ENCODE peak calls at places on chromosome X, in four cellular contexts. V is H1, G is trophoblast cell, O is mesendoderm. A is an unnamed sample. For H3K79me2, the result is how much of the 10 kb centered on the place peaks cover.

GRCh38 chrX:40260123-40260751 is 162.5 kb upstream of the BCOR start:
- DNase-seq in O (peak), G (no peak), V (no peak), A (no peak)

GRCh38 chrX:68832101-68832416 is 3.2 kb downstream of the EFNB1 start:
- DNase-seq in G (peak), O (peak), V (no peak), A (peak)

GRCh38 chrX:107675823-107676555 is 47.7 kb downstream of the PRPS1 start:
- DNase-seq in V (no peak), G (no peak), O (no peak), A (no peak)

GRCh38 chrX:27878862-27879261 is 71.1 kb downstream of the MAGEB10 start:
- DNase-seq in V (no peak), O (no peak), G (no peak), A (no peak)

GRCh38 chrX:48897157-48897620 is 379 bp downstream of the TIMM17B start:
- DNase-seq in V (no peak), O (peak), G (peak), A (peak)

GRCh38 chrX:102535958-102536357 is 19.4 kb upstream of the TMSB15A start:
- DNase-seq in V (no peak), O (no peak), G (no peak), A (no peak)

GRCh38 chrX:150324035-150324728 is 38.9 kb upstream of the MAMLD1 start:
- DNase-seq in V (no peak), O (peak), G (peak), A (no peak)

GRCh38 chrX:17580529-17581155 is 156.7 kb upstream of the SCML1 start:
- DNase-seq in V (no peak), O (peak), G (no peak), A (no peak)

GRCh38 chrX:153494541-153495361 is at the start of gene BGN:
- DNase-seq in V (no peak), G (peak), O (peak), A (peak)

GRCh38 chrX:119802546-119802945 is 11.1 kb upstream of the RPL39 start:
- DNase-seq in V (no peak), O (no peak), G (peak), A (no peak)

GRCh38 chrX:30310429-30311206 is 1.4 kb upstream of the NR0B1 start:
- DNase-seq in O (no peak), V (no peak), G (no peak), A (no peak)

GRCh38 chrX:120207009-120207610 is 43.5 kb upstream of the ZBTB33 start:
- DNase-seq in V (no peak), G (no peak), O (no peak), A (no peak)

GRCh38 chrX:54978448-54978847 is 15.5 kb downstream of the PFKFB1 start:
- DNase-seq in O (no peak), V (no peak), G (no peak), A (no peak)

GRCh38 chrX:70444326-70445196 is at the start of gene DLG3:
- DNase-seq in V (no peak), O (peak), G (no peak), A (peak)

GRCh38 chrX:94743478-94743877 is 1069.5 kb downstream of the FAM133A start:
- DNase-seq in V (no peak), O (no peak), G (no peak), A (no peak)

GRCh38 chrX:73913580-73913979 is 350.6 kb downstream of the CHIC1 start:
- DNase-seq in O (no peak), G (no peak), V (no peak), A (no peak)

GRCh38 chrX:11470231-11470630 is 177.0 kb downstream of the AMELX start:
- DNase-seq in V (no peak), O (no peak), G (no peak), A (no peak)

DNA sequence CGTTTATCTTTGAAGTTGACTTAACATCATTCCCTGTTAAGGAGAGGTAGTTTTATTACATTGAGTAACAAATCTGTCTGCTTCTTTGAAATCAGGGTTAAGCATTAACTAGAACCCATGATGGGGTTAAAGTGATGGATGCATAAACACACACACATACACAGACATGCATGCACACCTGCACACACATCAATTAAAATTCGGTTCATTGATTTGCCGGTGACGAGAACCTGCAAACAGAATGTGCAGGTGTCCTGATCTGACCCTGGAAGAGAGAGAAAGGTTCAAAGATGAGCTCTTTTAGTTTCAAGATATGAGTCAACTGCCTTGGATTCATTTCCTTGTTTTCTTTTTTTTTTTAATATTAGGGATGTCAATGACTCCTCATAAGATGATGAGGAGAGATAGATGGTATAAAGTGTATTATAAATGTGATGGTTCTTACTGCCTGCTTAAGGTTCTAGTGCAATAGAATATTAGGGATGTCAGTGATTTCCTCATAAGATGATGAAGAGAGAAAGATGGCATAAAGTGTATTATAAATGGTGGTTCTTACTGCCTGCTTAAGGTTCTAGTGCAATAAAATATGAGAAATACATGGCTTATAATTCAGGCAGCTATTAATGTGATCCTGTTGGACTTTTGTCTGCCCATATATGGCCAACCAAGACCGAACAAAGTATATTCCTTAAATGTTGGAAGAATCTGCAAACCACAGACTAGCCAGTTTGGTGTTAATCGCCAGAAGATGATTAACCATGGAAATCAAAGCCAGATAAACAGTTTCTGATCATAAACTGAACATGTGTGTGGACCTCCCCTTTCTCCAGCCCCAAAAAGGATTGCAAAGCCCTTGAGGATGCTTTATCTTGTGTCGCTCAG is 14.1 kb upstream of the CD99 start:
- DNase-seq in V (no peak), G (no peak), O (no peak), A (no peak)
- H3K18ac ChIP-seq in V (no peak), G (no peak), O (no peak), A (no peak)

DNA sequence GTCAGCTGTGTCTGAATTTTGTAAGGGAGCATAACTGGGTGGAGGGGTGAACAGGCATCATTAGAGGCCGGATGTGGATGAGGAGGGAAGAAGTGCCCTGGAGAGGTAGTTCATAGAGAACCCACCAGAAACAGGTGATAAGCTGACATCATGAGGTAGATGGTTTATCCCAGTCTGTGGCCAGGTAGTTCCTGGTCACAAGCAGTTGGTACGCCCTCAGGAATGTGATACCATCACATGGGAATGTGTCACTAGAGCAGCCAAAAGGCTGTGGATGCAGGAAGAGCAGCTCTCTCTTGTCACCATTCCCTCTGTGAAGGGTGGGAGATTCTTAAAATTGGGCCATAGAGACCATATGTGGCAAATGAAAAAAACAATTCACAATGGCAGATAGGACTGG is 21.9 kb downstream of the MSN start:
- DNase-seq in G (no peak), O (peak), V (no peak), A (no peak)
- H3K79me2 ChIP-seq in G (under half), O (half or more), V (under half), A (under half)

GRCh38 chrX:12949927-12950656 is 24.8 kb upstream of the TMSB4X start:
- DNase-seq in O (no peak), G (peak), V (no peak), A (no peak)

GRCh38 chrX:12949205-12949926 is 25.5 kb upstream of the TMSB4X start:
- DNase-seq in V (no peak), G (no peak), O (no peak), A (no peak)

GRCh38 chrX:12953420-12953819 is 21.5 kb upstream of the TMSB4X start:
- DNase-seq in V (no peak), O (no peak), G (no peak), A (no peak)

GRCh38 chrX:12951590-12951965 is 23.3 kb upstream of the TMSB4X start:
- DNase-seq in O (no peak), G (no peak), V (no peak), A (no peak)

GRCh38 chrX:12950851-12951589 is 23.9 kb upstream of the TMSB4X start:
- DNase-seq in V (no peak), G (no peak), O (peak), A (peak)
- H3K18ac ChIP-seq in V (no peak), G (no peak), O (peak), A (no peak)

GRCh38 chrX:23901065-23901464 is 6.7 kb downstream of the APOO start:
- DNase-seq in O (peak), V (no peak), G (peak), A (no peak)
- H3K79me2 ChIP-seq in O (under half), V (under half), G (under half), A (under half)

GRCh38 chrX:19789376-19789775 is 98.0 kb downstream of the SH3KBP1 start:
- DNase-seq in G (no peak), O (no peak), V (no peak), A (no peak)
- H3K18ac ChIP-seq in G (no peak), O (no peak), V (no peak), A (no peak)

GRCh38 chrX:41334866-41335589 is 1.1 kb downstream of the DDX3X start:
- DNase-seq in V (no peak), O (peak), G (no peak), A (peak)
- H3K79me2 ChIP-seq in V (under half), O (half or more), G (under half), A (half or more)